ENCODE peak calls at places on chromosomes 12 and 14, in five cellular contexts. E is uterus; D is ovary; K is CD4-positive, CD25-positive, alpha-beta regulatory T cell; C is CD8-positive, alpha-beta memory T cell. I is an unnamed sample. For H3K4me1, the result is how much of the 10 kb centered on the place peaks cover.

GRCh38 chr12:68565391-68565903 is 45.3 kb upstream of the RAP1B start:
- DNase-seq in E (peak), D (no peak), K (no peak), C (no peak), I (no peak)

GRCh38 chr14:23640524-23641141 is 4.5 kb downstream of the DHRS2 start:
- DNase-seq in E (peak), D (peak), K (no peak), C (no peak), I (no peak)

GRCh38 chr12:120126635-120127005 is 10.1 kb upstream of the RAB35 start:
- DNase-seq in E (no peak), D (no peak), K (no peak), C (no peak), I (no peak)

GRCh38 chr14:24403294-24404013 is 4.7 kb downstream of the NYNRIN start:
- DNase-seq in E (no peak), D (peak), K (no peak), C (no peak), I (no peak)

GRCh38 chr12:127169321-127170270 is 1097.4 kb upstream of the TMEM132C start:
- DNase-seq in E (no peak), D (no peak), K (no peak), C (no peak), I (no peak)

GRCh38 chr12:14417717-14418116 is 52.2 kb downstream of the ATF7IP start:
- DNase-seq in E (peak), D (no peak), K (peak), C (peak), I (no peak)

GRCh38 chr12:117686210-117686609 is 282.6 kb downstream of the KSR2 start:
- DNase-seq in E (no peak), D (no peak), K (no peak), C (no peak), I (no peak)

GRCh38 chr12:6548556-6549378 is 7.1 kb downstream of the IFFO1 start:
- DNase-seq in E (no peak), D (no peak), K (no peak), C (no peak), I (no peak)

GRCh38 chr12:2265461-2266167 is 212.8 kb downstream of the CACNA1C start:
- DNase-seq in E (no peak), D (no peak), K (no peak), C (no peak), I (no peak)

GRCh38 chr14:91744068-91744480 is 12.2 kb upstream of the CATSPERB start:
- DNase-seq in E (no peak), D (no peak), K (no peak), C (no peak), I (no peak)

GRCh38 chr14:37443461-37443860 is 151.6 kb downstream of the FOXA1 start:
- DNase-seq in E (no peak), D (no peak), K (no peak), C (no peak), I (no peak)

GRCh38 chr14:21268612-21269251 is 510 bp downstream of the HNRNPC start:
- DNase-seq in E (peak), D (peak), K (peak), C (peak), I (no peak)

GRCh38 chr12:100539209-100539608 is 34.3 kb upstream of the GAS2L3 start:
- DNase-seq in E (no peak), D (no peak), K (no peak), C (no peak), I (no peak)

GRCh38 chr12:127381043-127381668 is 885.8 kb upstream of the TMEM132C start:
- DNase-seq in E (no peak), D (no peak), K (no peak), C (peak), I (peak)

GRCh38 chr14:30443368-30444007 is 115.5 kb upstream of the G2E3 start:
- DNase-seq in E (no peak), D (no peak), K (no peak), C (no peak), I (no peak)

GRCh38 chr12:132904718-132905328 is 17.4 kb upstream of the CHFR start:
- DNase-seq in E (peak), D (peak), K (peak), C (peak), I (peak)

GRCh38 chr12:6752181-6752930 is 585 bp downstream of the MLF2 start:
- DNase-seq in E (peak), D (peak), K (peak), C (no peak), I (no peak)

GRCh38 chr12:65525501-65526141 is 247.1 kb downstream of the MSRB3 start:
- DNase-seq in E (no peak), D (no peak), K (no peak), C (no peak), I (no peak)

GRCh38 chr14:56659964-56660551 is 80.5 kb downstream of the TMEM260 start:
- DNase-seq in E (no peak), D (no peak), K (peak), C (no peak), I (no peak)

GRCh38 chr14:35146711-35147149 is 24.4 kb downstream of the PRORP start:
- DNase-seq in E (no peak), D (no peak), K (no peak), C (no peak), I (no peak)

GRCh38 chr14:21255385-21256101 is 13.7 kb downstream of the HNRNPC start:
- DNase-seq in E (no peak), D (no peak), K (no peak), C (no peak), I (no peak)

GRCh38 chr14:67680121-67680602 is 5.7 kb upstream of the VTI1B start:
- DNase-seq in E (no peak), D (no peak), K (peak), C (no peak), I (no peak)

GRCh38 chr14:106694638-106695393 is 1168.4 kb downstream of the TMEM121 start:
- DNase-seq in E (no peak), D (no peak), K (peak), C (peak), I (no peak)

GRCh38 chr12:13165578-13166120 is 30.9 kb upstream of the EMP1 start:
- DNase-seq in E (peak), D (peak), K (peak), C (peak), I (peak)

GRCh38 chr12:113418213-113418879 is 3.8 kb upstream of the SDSL start:
- DNase-seq in E (no peak), D (peak), K (no peak), C (no peak), I (peak)

GRCh38 chr14:92507174-92507768 is 6.3 kb upstream of the RIN3 start:
- DNase-seq in E (no peak), D (no peak), K (no peak), C (no peak), I (peak)

GRCh38 chr12:58459191-58459590 is 461.1 kb downstream of the LRIG3 start:
- DNase-seq in E (no peak), D (no peak), K (no peak), C (no peak), I (no peak)
- H3K4me1 ChIP-seq in E (under half), D (under half), K (under half), C (under half), I (under half)

GRCh38 chr12:80770958-80771357 is 54.2 kb downstream of the MYF5 start:
- DNase-seq in E (no peak), D (no peak), K (no peak), C (no peak), I (no peak)
- H3K4me1 ChIP-seq in E (under half), D (under half), K (under half), C (under half), I (under half)

DNA sequence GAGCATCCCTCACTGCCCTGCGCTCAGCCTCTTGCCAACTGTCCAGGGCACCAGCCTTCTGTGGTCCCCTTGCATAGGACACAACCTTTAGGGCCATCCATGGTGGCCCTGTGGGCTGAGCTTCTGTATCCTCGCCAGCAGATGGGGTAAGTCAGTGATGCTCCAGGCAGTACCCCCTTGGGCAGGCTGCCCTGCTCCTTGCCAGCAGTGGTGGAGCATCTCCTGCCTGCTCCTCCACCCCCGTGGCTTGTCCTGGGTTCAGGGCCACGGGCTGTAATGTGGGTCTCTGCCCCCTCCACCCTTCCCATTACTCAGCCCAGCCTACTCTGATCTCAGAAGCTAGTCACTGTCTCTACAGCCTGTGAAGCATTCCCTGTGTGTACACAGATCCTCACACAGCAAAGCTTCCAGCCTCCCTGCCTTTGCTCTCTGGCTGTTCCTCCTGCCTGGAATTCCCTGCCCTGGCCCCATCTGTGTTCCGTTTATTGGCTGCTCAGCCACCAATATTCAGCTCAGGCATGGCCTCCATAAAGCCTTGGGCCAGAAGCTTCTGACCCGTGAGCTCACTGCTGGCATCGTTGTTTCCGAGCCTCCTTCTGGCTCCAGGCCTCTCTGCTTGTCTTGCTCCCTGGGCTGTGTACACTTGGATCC is 177.2 kb upstream of the PRMT8 start:
- DNase-seq in E (no peak), D (no peak), K (peak), C (no peak), I (no peak)
- H3K4me1 ChIP-seq in E (under half), D (under half), K (under half), C (under half), I (under half)

DNA sequence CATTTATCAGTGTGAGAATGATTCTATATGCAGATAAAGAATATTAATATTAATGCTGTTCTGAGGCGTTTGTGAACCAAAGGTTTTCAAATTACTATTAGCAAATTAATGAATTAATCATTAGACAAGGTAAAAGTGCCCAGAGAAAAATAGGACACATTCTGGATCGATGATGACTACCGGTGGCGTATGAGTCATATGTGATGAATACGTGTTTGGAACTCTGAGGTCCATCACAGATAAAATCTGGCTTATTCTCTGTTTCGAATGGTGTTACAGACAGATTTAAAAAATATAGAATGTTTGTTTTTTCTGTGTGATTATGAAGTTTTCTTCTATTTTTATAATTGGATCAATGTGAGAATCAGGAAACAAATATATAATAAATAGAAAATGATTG is 79.2 kb upstream of the RTL1 start:
- DNase-seq in E (no peak), D (no peak), K (no peak), C (no peak), I (no peak)
- H3K4me1 ChIP-seq in E (under half), D (under half), K (under half), C (under half), I (under half)

DNA sequence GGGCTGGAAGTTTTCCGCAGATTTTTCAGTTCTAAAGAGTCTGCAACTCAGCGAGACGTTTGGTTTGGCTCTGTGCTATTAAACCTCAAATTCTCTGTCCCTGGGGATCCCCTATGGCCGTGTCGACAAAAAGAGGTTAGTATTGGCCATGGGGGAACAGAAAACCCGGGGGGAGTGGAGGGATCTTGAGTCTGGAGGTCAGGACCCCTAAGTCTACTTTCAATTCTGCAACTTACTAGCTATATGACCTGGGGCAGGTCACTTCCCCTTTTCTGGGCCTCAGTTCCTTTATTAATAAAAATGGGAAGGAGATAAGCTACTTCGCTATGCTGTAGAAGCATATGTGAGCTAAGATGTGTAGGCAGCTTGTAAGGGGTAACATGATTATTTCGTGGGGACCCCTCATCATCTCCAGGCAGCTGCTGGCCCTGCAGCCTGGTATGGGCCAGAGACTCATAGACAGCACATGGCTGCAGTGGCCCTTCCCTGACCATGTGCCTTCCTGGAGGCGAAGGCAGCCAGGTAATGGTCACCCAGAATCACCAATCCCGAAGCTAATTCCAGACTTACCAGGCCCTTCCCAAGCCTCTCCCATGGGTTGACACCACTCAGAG is 8.6 kb downstream of the ASB2 start:
- DNase-seq in E (no peak), D (no peak), K (no peak), C (no peak), I (no peak)
- H3K4me1 ChIP-seq in E (under half), D (under half), K (under half), C (under half), I (under half)

GRCh38 chr12:56679834-56680575 is 8.1 kb downstream of the PTGES3 start:
- DNase-seq in E (no peak), D (no peak), K (no peak), C (no peak), I (peak)
- H3K4me1 ChIP-seq in E (under half), D (under half), K (half or more), C (half or more), I (under half)

GRCh38 chr12:50507474-50507838 is 2.7 kb downstream of the DIP2B start:
- DNase-seq in E (no peak), D (no peak), K (no peak), C (no peak), I (no peak)

GRCh38 chr12:50509009-50509663 is 4.4 kb downstream of the DIP2B start:
- DNase-seq in E (no peak), D (no peak), K (no peak), C (no peak), I (no peak)

GRCh38 chr12:50507930-50508329 is 3.1 kb downstream of the DIP2B start:
- DNase-seq in E (no peak), D (no peak), K (peak), C (peak), I (no peak)

GRCh38 chr12:50506753-50507473 is 2.1 kb downstream of the DIP2B start:
- DNase-seq in E (no peak), D (no peak), K (no peak), C (no peak), I (no peak)

DNA sequence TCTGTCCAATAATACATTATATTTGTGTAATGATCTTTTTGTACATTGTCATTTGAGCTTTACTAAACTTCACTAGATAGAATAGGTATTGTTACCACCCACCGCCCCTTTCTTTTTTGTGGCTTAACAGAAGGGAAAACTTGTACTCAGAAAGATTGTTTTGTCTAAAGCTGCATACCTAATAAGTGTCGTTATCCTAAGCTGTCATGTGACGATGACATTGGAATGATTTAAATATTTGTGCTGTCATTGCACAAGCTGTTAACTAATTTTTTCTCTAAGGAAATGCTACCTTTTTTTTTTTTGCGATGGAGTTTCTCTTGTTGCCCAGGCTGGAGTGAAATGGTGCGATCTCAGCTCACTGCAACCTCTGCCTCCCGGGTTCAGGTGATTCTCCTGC is 3.6 kb downstream of the DIP2B start:
- DNase-seq in E (no peak), D (no peak), K (no peak), C (no peak), I (no peak)
- H3K4me1 ChIP-seq in E (under half), D (under half), K (half or more), C (half or more), I (under half)

GRCh38 chr14:99565383-99565782 is 38.6 kb downstream of the CCDC85C start:
- DNase-seq in E (no peak), D (no peak), K (no peak), C (no peak), I (no peak)
- H3K4me1 ChIP-seq in E (under half), D (under half), K (under half), C (under half), I (under half)

GRCh38 chr14:53006931-53007330 is 56.1 kb upstream of the FERMT2 start:
- DNase-seq in E (no peak), D (no peak), K (no peak), C (no peak), I (no peak)
- H3K4me1 ChIP-seq in E (under half), D (under half), K (under half), C (under half), I (under half)

I was measured in upper lobe of right lung.